ENCODE peak calls at places on chromosomes 11 and 22, in four cellular contexts. F is heart left ventricle; V is CD4-positive, alpha-beta T cell; L is AG04450. Z is an unnamed sample.

GRCh38 chr11:113806403-113806802 is 26.8 kb downstream of the CLDN25 start:
- DNase-seq in F (no peak), V (no peak), L (no peak), Z (peak; percentile 29)

GRCh38 chr22:29636751-29637150 is 33.3 kb downstream of the NF2 start:
- DNase-seq in V (no peak), F (no peak), L (no peak), Z (no peak)

GRCh38 chr11:130145975-130146776 is 13.4 kb upstream of the ST14 start:
- DNase-seq in F (no peak), L (no peak), V (no peak), Z (no peak)

GRCh38 chr11:862028-862703 is 19.5 kb downstream of the TSPAN4 start:
- DNase-seq in F (no peak), L (no peak), V (no peak), Z (no peak)

GRCh38 chr11:20125927-20126326 is 34.3 kb downstream of the DBX1 start:
- DNase-seq in F (no peak), V (no peak), L (peak; percentile 24), Z (no peak)

GRCh38 chr22:40009953-40010751 is 15.4 kb downstream of the FAM83F start:
- DNase-seq in L (no peak), F (no peak), V (peak; percentile 13), Z (no peak)

GRCh38 chr11:83865636-83866461 is 579.7 kb upstream of the CCDC90B start:
- DNase-seq in F (no peak), L (no peak), V (no peak), Z (no peak)

GRCh38 chr11:2944953-2945756 is 15.9 kb upstream of the PHLDA2 start:
- DNase-seq in V (peak; percentile 38), L (peak; percentile 83), F (peak; percentile 93), Z (no peak)

GRCh38 chr11:554824-555499 is 5.6 kb downstream of the LMNTD2 start:
- DNase-seq in V (peak; percentile 76), L (no peak), F (no peak), Z (peak; percentile 72)

GRCh38 chr11:58058276-58059010 is 27.7 kb downstream of the OR6Q1 start:
- DNase-seq in V (no peak), L (no peak), F (no peak), Z (no peak)

GRCh38 chr11:58060535-58060934 is 29.8 kb downstream of the OR6Q1 start:
- DNase-seq in L (no peak), F (no peak), V (no peak), Z (no peak)

GRCh38 chr11:58057481-58057880 is 26.7 kb downstream of the OR6Q1 start:
- DNase-seq in F (no peak), L (peak; percentile 42), V (no peak), Z (no peak)

GRCh38 chr11:58060939-58061672 is 30.4 kb downstream of the OR6Q1 start:
- DNase-seq in F (no peak), V (no peak), L (no peak), Z (no peak)

DNA sequence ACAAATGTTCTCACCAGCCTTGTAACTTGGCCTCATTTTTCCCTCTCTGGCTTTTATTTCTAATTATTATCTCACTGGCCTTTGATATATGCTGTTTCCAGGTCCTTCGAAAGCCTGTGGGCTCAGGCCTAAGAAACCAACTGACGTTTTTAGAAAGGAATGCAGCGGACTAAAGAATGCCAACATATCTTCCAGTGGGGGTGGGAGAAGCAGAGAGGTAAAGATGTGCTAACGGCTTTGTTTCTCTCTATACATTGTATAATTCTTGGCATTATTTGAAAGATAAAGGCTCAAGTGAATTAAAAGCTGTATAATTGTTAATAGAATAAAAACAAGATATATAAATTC is 28.2 kb downstream of the OR6Q1 start:
- DNase-seq in V (no peak), L (peak; percentile 81), F (no peak), Z (no peak)
- H3K27ac ChIP-seq in V (no peak overlapping the region), L (peak overlapping the region; percentile 97), F (no peak overlapping the region), Z (no peak overlapping the region)

DNA sequence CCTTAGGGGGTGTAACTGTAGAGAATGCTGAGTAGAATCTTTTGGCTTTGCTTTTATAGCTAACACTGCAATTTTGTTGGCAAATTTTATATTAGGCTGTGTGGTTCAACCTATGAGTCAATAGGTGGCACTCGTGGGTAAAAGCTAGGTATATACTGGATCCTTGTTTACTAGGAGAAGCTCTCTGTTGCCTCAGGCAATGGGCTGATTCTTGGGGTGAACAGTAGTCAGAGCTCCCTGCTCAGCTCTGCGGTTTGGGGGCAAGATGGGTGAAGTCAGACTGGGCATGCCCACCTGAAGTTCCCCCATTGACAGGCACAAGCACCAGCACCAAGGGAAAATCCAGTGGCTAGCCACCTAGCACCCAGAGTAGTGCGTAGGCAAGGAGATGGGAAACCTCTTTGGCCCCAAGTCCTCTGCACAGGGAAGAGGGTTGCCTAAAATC is 238.7 kb downstream of the FAM181B start:
- DNase-seq in F (no peak), L (no peak), V (no peak), Z (peak; percentile 2)
- TF ChIP-seq CTCF in F (peak; percentile 18), L (peak; percentile 22), V (no peak), Z (peak; percentile 28)

DNA sequence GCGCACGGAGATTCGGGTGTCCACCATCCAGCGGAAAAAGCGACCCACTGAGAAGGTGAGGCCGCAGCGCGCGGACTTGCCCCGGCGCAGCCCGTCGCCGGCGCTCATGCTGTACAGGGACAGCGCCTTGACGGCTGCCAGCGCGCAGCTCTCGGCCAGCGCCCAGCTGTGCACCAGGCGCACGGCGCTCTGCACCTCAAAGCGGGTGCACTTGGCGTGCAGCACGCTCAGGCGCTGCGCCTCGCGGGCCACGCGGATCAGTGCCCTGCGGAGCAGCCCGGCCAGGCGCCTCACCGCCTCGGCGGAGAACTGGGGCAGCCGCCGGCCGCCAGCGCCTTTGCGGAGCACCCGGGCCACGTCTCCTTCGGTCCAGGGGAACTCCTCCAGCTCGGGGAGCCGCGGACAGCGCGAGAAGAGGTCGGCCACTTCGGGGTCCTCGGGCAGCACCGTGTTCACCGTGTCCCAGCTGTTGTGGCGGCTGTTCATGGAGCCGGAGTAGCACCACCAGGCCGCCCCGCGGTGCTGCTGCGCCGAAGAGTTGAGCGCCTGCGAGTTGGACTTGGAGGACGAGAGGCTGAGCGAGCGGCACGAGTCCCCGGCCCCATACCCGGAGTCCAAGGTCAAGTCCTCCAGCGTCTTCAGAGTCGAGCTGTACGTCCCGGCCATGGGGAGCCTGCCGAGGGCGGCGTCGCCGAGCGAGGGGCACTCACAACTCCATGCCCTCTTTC is 728 bp downstream of the ABTB2 start:
- DNase-seq in L (no peak), F (peak; percentile 80), V (peak; percentile 23), Z (peak; percentile 53)
- H3K27ac ChIP-seq in L (no peak overlapping the region), F (peak overlapping the region; percentile 62), V (no peak overlapping the region), Z (peak overlapping the region; percentile 19)

DNA sequence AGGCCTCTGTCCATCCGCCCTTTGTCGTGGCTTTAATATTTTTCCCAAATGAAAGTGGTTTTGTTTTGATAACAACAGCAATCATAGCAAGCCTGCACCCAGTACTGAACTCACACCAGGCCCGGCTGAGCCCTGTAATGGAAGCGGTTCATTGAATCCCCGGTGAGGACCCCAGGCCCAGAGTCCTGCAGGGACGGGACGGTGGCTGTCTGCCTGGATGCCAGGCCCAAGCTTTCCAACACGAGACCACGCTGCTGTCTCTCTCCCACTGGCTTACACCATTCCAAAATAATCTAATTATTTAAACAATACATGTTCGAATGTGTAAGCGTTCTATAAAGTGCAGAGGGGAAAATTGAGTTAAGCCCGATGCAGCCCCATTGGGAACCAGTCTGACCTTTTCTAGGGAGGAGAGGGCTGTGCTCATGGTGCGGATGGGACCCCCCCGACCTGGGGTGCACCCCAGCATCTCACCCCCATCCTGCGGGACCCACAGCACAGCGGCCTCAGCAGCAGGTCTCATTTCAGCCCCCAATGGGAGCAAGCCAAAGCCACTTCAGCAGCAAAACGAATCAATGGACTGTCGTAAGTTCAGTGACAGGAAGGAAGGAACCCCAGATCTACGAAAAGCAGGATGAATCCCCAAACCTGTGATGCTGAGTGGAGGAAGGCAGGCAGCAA is 1046.9 kb downstream of the BRD1 start:
- DNase-seq in V (no peak), F (no peak), L (no peak), Z (no peak)
- TF ChIP-seq CTCF in V (no peak), F (no peak), L (no peak), Z (no peak)

GRCh38 chr11:48170176-48170839 is 46.3 kb upstream of the OR4B1 start:
- DNase-seq in F (no peak), L (no peak), V (no peak), Z (no peak)
- H3K27ac ChIP-seq in F (peak overlapping the region; percentile 82), L (peak overlapping the region; percentile 33), V (no peak overlapping the region), Z (no peak overlapping the region)

DNA sequence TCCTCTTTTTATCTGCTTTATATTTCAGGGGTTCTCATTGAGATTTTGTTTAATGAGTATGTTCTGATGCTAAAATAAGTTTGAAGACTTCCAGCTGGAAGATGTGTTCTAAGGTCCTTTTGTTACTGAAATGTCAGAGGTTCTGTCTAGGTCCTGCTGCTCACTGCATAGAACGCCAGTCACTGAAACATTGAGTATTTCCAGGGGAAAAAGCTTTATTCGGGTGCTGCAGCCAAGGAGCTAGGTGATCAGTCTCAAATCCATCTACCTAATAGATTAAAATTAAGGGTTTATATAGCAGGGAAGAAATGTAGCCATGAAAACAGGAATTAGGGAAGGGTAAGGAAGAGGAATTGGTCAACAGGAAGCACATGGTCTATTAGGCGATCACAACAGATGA is 19.7 kb downstream of the SVIP start:
- DNase-seq in L (no peak), F (no peak), V (no peak), Z (no peak)
- TF ChIP-seq CTCF in L (no peak), F (no peak), V (no peak), Z (no peak)

GRCh38 chr11:34790620-34791019 is 125.6 kb downstream of the APIP start:
- DNase-seq in F (no peak), V (no peak), L (no peak), Z (no peak)

GRCh38 chr11:34787899-34788298 is 128.3 kb downstream of the APIP start:
- DNase-seq in V (no peak), L (no peak), F (no peak), Z (no peak)

GRCh38 chr11:34788642-34789041 is 127.5 kb downstream of the APIP start:
- DNase-seq in L (no peak), F (no peak), V (no peak), Z (no peak)

GRCh38 chr11:34787348-34787747 is 128.8 kb downstream of the APIP start:
- DNase-seq in V (no peak), F (no peak), L (no peak), Z (no peak)

GRCh38 chr11:34789196-34789834 is 126.9 kb downstream of the APIP start:
- DNase-seq in F (no peak), L (no peak), V (no peak), Z (no peak)
- H3K27ac ChIP-seq in F (no peak overlapping the region), L (no peak overlapping the region), V (no peak overlapping the region), Z (no peak overlapping the region)

DNA sequence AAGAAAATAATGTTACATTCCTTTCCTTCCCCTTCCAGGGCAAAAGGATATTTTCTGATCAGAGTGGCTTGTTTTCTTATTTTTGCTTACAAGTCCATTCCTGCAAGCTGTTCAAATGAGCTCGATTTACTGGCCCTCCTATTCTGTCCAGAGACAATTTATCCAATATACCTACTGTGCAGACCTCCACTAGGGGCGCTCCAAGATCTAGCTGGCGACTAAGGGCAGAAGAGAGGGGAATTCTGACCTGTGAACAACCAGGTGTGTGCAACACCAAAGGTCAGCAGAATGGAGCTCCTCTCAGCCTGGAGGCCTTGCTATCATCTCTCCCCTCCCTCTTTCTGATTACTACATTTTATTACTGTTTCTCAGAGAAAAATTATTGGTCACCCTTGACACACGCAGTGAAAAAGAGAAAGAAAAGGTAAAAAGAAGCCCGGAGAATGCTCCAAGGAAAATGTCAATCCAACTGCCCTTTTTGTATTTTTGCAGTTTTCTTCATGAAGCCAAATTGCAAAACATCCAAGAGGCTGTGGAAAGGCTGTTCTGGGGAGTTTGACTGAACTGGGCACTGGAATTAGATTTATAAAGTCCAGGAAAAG is 3.2 kb downstream of the SEZ6L start:
- DNase-seq in F (no peak), V (no peak), L (no peak), Z (peak; percentile 18)
- TF ChIP-seq CTCF in F (peak; percentile 59), V (peak; percentile 43), L (peak; percentile 57), Z (peak; percentile 69)